ENCODE peak calls at places on chromosomes 16 and 17, in six cellular contexts. G is right lobe of liver, Z is body of pancreas, Y is HCT116, W is GM12878, U is heart left ventricle. A is an unnamed sample.

GRCh38 chr17:2336215-2337151 is at the start of gene TSR1:
- ATAC-seq in Y (peak; percentile 81), Z (peak; percentile 91), W (peak; percentile 94), U (peak; percentile 96), G (peak; percentile 97), A (peak; percentile 89)

GRCh38 chr17:77288115-77288619 is 147.4 kb downstream of the SEC14L1 start:
- ATAC-seq in W (no peak), G (peak; percentile 0), U (peak; percentile 3), Z (no peak), Y (peak; percentile 2), A (no peak)

GRCh38 chr16:48321307-48322036 is 63.7 kb downstream of the SIAH1 start:
- ATAC-seq in U (no peak), Z (no peak), G (no peak), W (no peak), Y (no peak), A (no peak)

GRCh38 chr16:55842369-55843104 is 9.6 kb upstream of the CES1 start:
- ATAC-seq in Z (peak; percentile 38), Y (peak; percentile 76), G (peak; percentile 89), U (peak; percentile 67), W (peak; percentile 78), A (no peak)

GRCh38 chr17:34436607-34437006 is 73.6 kb upstream of the CCL1 start:
- ATAC-seq in U (no peak), Z (no peak), Y (peak; percentile 34), G (no peak), W (no peak), A (no peak)

GRCh38 chr17:27217631-27218030 is 76.3 kb upstream of the WSB1 start:
- ATAC-seq in Z (no peak), W (peak; percentile 88), Y (no peak), U (no peak), G (peak; percentile 59), A (no peak)

GRCh38 chr17:4766705-4767104 is 5.0 kb upstream of the TM4SF5 start:
- ATAC-seq in W (no peak), G (peak; percentile 8), Z (no peak), Y (no peak), U (peak; percentile 31), A (no peak)

GRCh38 chr17:39553326-39553945 is 54.3 kb downstream of the NEUROD2 start:
- ATAC-seq in W (no peak), G (no peak), Z (no peak), Y (peak; percentile 58), U (no peak), A (no peak)

GRCh38 chr16:1494129-1494640 is 1.0 kb downstream of the TELO2 start:
- ATAC-seq in Z (no peak), Y (peak; percentile 23), U (peak; percentile 75), W (peak; percentile 4), G (peak; percentile 33), A (peak; percentile 54)

GRCh38 chr17:59026176-59026939 is 80.3 kb downstream of the TRIM37 start:
- ATAC-seq in W (peak; percentile 42), G (no peak), U (peak; percentile 38), Z (no peak), Y (no peak), A (no peak)

GRCh38 chr17:64554028-64554637 is 47.4 kb downstream of the CEP95 start:
- ATAC-seq in G (no peak), Z (no peak), Y (peak; percentile 68), W (no peak), U (no peak), A (no peak)

GRCh38 chr17:28760987-28761562 is 17.3 kb downstream of the TRAF4 start:
- ATAC-seq in Z (peak; percentile 66), Y (peak; percentile 41), W (no peak), G (peak; percentile 84), U (peak; percentile 58), A (no peak)

GRCh38 chr17:29409963-29410362 is 19.8 kb downstream of the TAOK1 start:
- ATAC-seq in Y (no peak), Z (no peak), U (no peak), W (no peak), G (no peak), A (no peak)

GRCh38 chr16:66569131-66569530 is 2.9 kb downstream of the CMTM1 start:
- ATAC-seq in G (no peak), Z (no peak), Y (no peak), U (no peak), W (no peak), A (no peak)

GRCh38 chr17:73249700-73250099 is 12.0 kb downstream of the CPSF4L start:
- ATAC-seq in W (no peak), U (no peak), Z (no peak), G (no peak), Y (no peak), A (no peak)

GRCh38 chr16:56632160-56632847 is at the start of gene MT1M:
- ATAC-seq in Z (peak; percentile 82), Y (no peak), W (peak; percentile 23), U (peak; percentile 82), G (peak; percentile 78), A (peak; percentile 82)

GRCh38 chr17:81498953-81499600 is 13.5 kb downstream of the ACTG1 start:
- ATAC-seq in Y (no peak), W (no peak), G (no peak), U (peak; percentile 36), Z (no peak), A (no peak)

GRCh38 chr17:3750926-3751325 is 27.2 kb downstream of the HASPIN start:
- ATAC-seq in Z (no peak), W (peak; percentile 84), G (no peak), U (no peak), Y (no peak), A (no peak)

GRCh38 chr17:50613596-50613995 is 21.1 kb upstream of the ABCC3 start:
- ATAC-seq in Y (no peak), U (no peak), Z (no peak), W (no peak), G (no peak), A (no peak)

GRCh38 chr16:27321013-27321960 is 7.5 kb downstream of the IL4R start:
- ATAC-seq in U (no peak), Z (no peak), W (no peak), G (no peak), Y (no peak), A (peak; percentile 27)

GRCh38 chr17:54968954-54969400 is 412 bp downstream of the STXBP4 start:
- ATAC-seq in W (peak; percentile 53), Y (peak; percentile 36), Z (peak; percentile 41), G (peak; percentile 50), U (peak; percentile 68), A (peak; percentile 67)

GRCh38 chr17:54967621-54968258 is 714 bp downstream of the COX11 start:
- ATAC-seq in U (peak; percentile 7), G (peak; percentile 29), Z (peak; percentile 1), Y (no peak), W (peak; percentile 45), A (no peak)

GRCh38 chr17:54971147-54971546 is 2.6 kb downstream of the STXBP4 start:
- ATAC-seq in U (no peak), Y (no peak), Z (no peak), G (no peak), W (no peak), A (no peak)

GRCh38 chr17:54969658-54970572 is 1.4 kb downstream of the STXBP4 start:
- ATAC-seq in W (no peak), Y (no peak), G (no peak), Z (no peak), U (no peak), A (no peak)

DNA sequence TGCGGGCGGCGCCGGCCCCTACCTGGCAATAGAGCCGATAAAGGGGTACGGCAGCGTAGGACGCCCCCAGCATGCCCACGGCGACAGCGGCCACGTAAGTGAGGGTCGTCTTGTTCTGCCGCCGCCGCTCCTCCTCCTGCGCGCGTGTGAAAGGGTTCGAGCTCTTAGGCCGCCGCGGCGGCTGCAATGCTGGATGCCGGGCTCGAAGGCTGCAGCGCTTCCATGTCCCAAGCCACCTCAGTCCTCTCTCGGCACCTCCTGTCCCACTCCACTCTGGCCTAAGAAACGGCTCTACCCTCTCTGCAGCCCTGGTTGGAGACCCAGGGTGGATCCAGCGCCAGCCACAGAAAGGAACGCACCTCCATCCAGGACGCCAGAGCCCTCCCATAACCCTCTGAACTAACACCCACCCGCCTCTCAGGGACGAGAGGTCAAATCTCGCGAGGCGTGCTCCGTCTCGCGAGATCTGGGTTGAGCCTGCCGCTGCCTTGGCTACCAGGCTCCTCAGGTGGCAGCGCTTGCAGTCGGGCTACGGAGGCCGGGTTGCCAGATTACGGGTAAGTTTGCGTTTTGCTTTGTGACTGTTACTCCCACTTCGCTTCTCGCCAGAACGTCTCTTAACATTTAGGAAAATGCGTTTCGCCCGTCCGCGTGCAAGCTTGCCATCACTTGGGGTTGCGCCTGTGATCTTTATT is at the start of the genes COX11 and STXBP4:
- ATAC-seq in Y (peak; percentile 98), Z (peak; percentile 98), U (peak; percentile 99), G (peak; percentile 96), W (peak; percentile 94), A (peak; percentile 99)
- TF ChIP-seq POLR2A in Y (peak; percentile 97), Z (peak; percentile 82), U (no peak), G (peak; percentile 73), W (peak; percentile 94), A (peak; percentile 16)

GRCh38 chr16:29809031-29809747 is 2.8 kb upstream of the PRRT2 start:
- ATAC-seq in U (no peak), Y (no peak), G (no peak), Z (no peak), W (no peak), A (no peak)
- TF ChIP-seq POLR2A in U (no peak), Y (no peak), G (no peak), Z (no peak), W (peak; percentile 55), A (no peak)

DNA sequence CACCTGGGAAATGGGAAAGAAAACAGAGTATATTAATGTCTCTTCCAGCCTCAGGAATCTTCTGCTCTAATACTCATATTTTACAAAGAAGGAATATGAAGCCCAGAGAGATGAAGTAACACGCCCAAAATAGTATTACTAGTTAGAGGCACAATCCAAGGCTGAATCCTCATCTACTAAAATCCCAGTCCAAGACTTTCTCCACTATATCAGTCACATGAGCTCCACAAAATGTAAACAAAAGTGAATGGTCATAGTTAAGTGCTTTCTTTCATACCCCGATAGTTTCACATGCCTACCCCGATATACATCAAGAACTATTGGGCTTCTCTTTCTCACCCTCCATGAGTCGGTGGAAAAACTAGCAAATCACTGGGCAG is 961 bp downstream of the INTS2 start:
- ATAC-seq in Y (no peak), G (no peak), W (no peak), Z (no peak), U (peak; percentile 35), A (peak; percentile 27)
- TF ChIP-seq POLR2A in Y (no peak), G (no peak), W (no peak), Z (no peak), U (no peak), A (no peak)

GRCh38 chr16:88810166-88810867 is 1.4 kb downstream of the APRT start:
- ATAC-seq in Y (peak; percentile 4), Z (no peak), U (no peak), W (peak; percentile 29), G (no peak), A (no peak)
- TF ChIP-seq POLR2A in Y (no peak), Z (no peak), U (no peak), W (peak; percentile 49), G (no peak), A (no peak)

GRCh38 chr16:68737046-68737729 is at the start of gene CDH1:
- ATAC-seq in U (peak; percentile 28), Y (peak; percentile 89), G (peak; percentile 63), W (no peak), Z (peak; percentile 89), A (no peak)
- TF ChIP-seq POLR2A in U (no peak), Y (no peak), G (peak; percentile 86), W (no peak), Z (peak; percentile 99), A (no peak)

A was measured in gastroesophageal sphincter.